ENCODE peak calls at places on chromosomes 1 and 21, in five cellular contexts. V, Q, R, X and C are unnamed samples.

GRCh38 chr1:32948082-32948722 is 16.4 kb downstream of the RNF19B start:
- DNase-seq in X (no peak), Q (no peak), V (no peak), R (no peak), C (no peak)

GRCh38 chr1:113388621-113389355 is 1.5 kb upstream of the MAGI3 start:
- DNase-seq in Q (no peak), X (peak; percentile 45), R (peak; percentile 3), V (no peak), C (no peak)

GRCh38 chr1:17553970-17554369 is 14.5 kb downstream of the ARHGEF10L start:
- DNase-seq in X (no peak), Q (no peak), V (no peak), R (no peak), C (no peak)

GRCh38 chr1:162538815-162539431 is 22.6 kb upstream of the UAP1 start:
- DNase-seq in V (no peak), Q (no peak), X (no peak), R (no peak), C (no peak)

GRCh38 chr1:187203257-187203656 is 374.5 kb downstream of the PLA2G4A start:
- DNase-seq in Q (no peak), V (no peak), R (no peak), X (no peak), C (no peak)

GRCh38 chr1:224106568-224107281 is 7.2 kb upstream of the FBXO28 start:
- DNase-seq in V (no peak), Q (peak; percentile 73), X (peak; percentile 74), R (peak; percentile 29), C (peak; percentile 10)

GRCh38 chr1:147541672-147542548 is 609 bp downstream of the BCL9 start:
- DNase-seq in V (peak; percentile 65), X (peak; percentile 50), R (peak; percentile 79), Q (peak; percentile 83), C (no peak)

GRCh38 chr1:212132040-212132439 is 96.5 kb downstream of the DTL start:
- DNase-seq in Q (no peak), R (no peak), X (no peak), V (no peak), C (no peak)

GRCh38 chr1:199551967-199552565 is 475.4 kb upstream of the NR5A2 start:
- DNase-seq in R (peak; percentile 48), X (peak; percentile 55), Q (peak; percentile 79), V (peak; percentile 81), C (peak; percentile 42)

GRCh38 chr21:26529556-26529955 is 43.5 kb downstream of the CYYR1 start:
- DNase-seq in Q (no peak), V (no peak), X (no peak), R (no peak), C (no peak)

GRCh38 chr1:20150326-20150705 is 11.2 kb downstream of the PLA2G2F start:
- DNase-seq in X (no peak), Q (no peak), R (no peak), V (no peak), C (no peak)